ENCODE peak calls at places on chromosomes 7 and 10, in four cellular contexts. V is kidney epithelial cell, F is psoas muscle, W is mucosa of gallbladder. A is an unnamed sample.

GRCh38 chr7:47893238-47893637 is 55.0 kb downstream of the PKD1L1 start:
- DNase-seq in V (no peak), F (no peak), W (no peak), A (no peak)

GRCh38 chr7:27118580-27118979 is 12.0 kb downstream of the HOXA4 start:
- DNase-seq in V (no peak), F (no peak), W (no peak), A (no peak)

GRCh38 chr7:23530355-23530754 is 1.4 kb downstream of the TRA2A start:
- DNase-seq in V (no peak), F (no peak), W (no peak), A (peak; percentile 9)

GRCh38 chr10:31698169-31698890 is 230.3 kb downstream of the ARHGAP12 start:
- DNase-seq in V (no peak), F (no peak), W (peak; percentile 69), A (no peak)

GRCh38 chr10:76209135-76209534 is 777.7 kb downstream of the LRMDA start:
- DNase-seq in V (peak; percentile 32), F (no peak), W (no peak), A (no peak)

GRCh38 chr7:45985902-45986301 is 64.8 kb upstream of the IGFBP3 start:
- DNase-seq in V (peak; percentile 67), F (no peak), W (peak; percentile 6), A (no peak)

GRCh38 chr7:2431260-2431867 is 28.0 kb downstream of the CHST12 start:
- DNase-seq in V (no peak), F (no peak), W (no peak), A (no peak)

GRCh38 chr10:103745264-103746247 is 109.8 kb downstream of the SH3PXD2A start:
- DNase-seq in V (no peak), F (peak; percentile 23), W (no peak), A (no peak)

GRCh38 chr7:6165521-6166325 is 106.7 kb downstream of the CYTH3 start:
- DNase-seq in V (no peak), F (no peak), W (no peak), A (no peak)

GRCh38 chr10:103451091-103451801 is 924 bp downstream of the CALHM2 start:
- DNase-seq in V (no peak), F (peak; percentile 77), W (peak; percentile 42), A (no peak)

GRCh38 chr10:112689327-112689726 is 242.3 kb downstream of the VTI1A start:
- DNase-seq in V (no peak), F (no peak), W (no peak), A (no peak)

GRCh38 chr7:18706648-18707047 is 211.1 kb downstream of the HDAC9 start:
- DNase-seq in V (no peak), F (no peak), W (no peak), A (no peak)